ENCODE peak calls at places on chromosomes 11 and 22, in four cellular contexts. T is GM12878, B is H1, R is K562. Y is an unnamed sample.

GRCh38 chr11:78192911-78193341 is 4.2 kb downstream of the USP35 start:
- DNase-seq in T (no peak), B (no peak), R (no peak), Y (no peak)

GRCh38 chr11:128365044-128365443 is 222.3 kb downstream of the ETS1 start:
- DNase-seq in T (no peak), R (peak), B (no peak), Y (no peak)

GRCh38 chr11:108170191-108170590 is 48.8 kb downstream of the ACAT1 start:
- DNase-seq in R (no peak), T (no peak), B (no peak), Y (no peak)

GRCh38 chr11:18564149-18564548 is 24.4 kb downstream of the UEVLD start:
- DNase-seq in T (no peak), R (no peak), B (no peak), Y (no peak)

GRCh38 chr11:77046060-77046501 is 11.9 kb downstream of the B3GNT6 start:
- DNase-seq in R (peak), B (no peak), T (no peak), Y (peak)

GRCh38 chr11:64148200-64148916 is 17.6 kb downstream of the MACROD1 start:
- DNase-seq in R (peak), B (peak), T (no peak), Y (peak)

GRCh38 chr11:133708547-133709051 is 136.7 kb downstream of the SPATA19 start:
- DNase-seq in T (no peak), B (no peak), R (no peak), Y (no peak)

GRCh38 chr11:9260182-9261146 is 4.7 kb downstream of the DENND5A start:
- DNase-seq in B (no peak), R (no peak), T (no peak), Y (peak)

GRCh38 chr11:94526645-94527438 is 14.6 kb downstream of the C11orf97 start:
- DNase-seq in T (no peak), R (no peak), B (no peak), Y (no peak)

GRCh38 chr11:44014968-44015623 is 32.7 kb upstream of the ACCSL start:
- DNase-seq in T (no peak), B (no peak), R (no peak), Y (no peak)
- TF ChIP-seq YY1 in T (no peak), B (no peak), R (no peak), Y (no peak)

DNA sequence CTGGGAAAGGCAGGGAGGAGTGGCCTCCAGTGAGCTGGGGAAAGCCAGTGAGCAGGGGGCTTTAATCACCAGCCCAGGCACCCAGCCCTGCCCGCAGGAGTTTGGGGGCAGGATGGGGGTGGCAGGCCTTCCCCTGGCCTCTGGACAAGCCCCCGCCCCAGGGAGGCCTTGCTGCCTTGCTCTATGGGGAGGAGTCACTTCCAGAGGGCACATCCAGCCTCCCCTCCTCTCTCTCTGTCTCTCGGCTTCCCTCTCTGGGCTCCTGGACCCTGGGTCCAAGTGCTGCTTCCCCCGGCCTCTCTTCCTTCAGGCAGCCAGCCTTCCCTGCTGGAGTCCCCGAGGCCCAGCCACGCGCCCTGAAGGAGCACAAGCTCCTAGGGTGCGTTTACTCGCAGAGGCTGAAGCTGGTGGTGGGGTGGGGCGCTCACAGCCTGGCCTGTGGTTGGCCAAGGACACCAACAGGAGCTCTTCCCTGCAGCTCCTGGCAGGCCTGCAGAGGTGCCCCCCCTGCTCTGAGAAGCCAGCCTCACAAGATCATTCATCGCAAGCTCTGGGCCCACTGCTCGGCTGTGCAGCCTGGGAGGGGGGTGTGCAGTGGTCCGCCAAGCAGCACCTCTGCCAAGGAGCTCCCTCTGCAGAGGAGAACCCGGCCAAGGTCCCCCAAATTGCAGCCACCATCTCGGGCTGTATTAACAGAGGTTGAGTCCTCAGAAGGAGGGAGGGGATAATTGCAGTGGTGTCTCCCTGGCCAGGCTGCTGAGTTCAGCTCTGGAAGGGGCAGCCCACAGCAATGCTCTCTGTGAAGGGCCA is 25.4 kb downstream of the OSBPL5 start:
- DNase-seq in B (no peak), R (no peak), T (no peak), Y (no peak)
- TF ChIP-seq NRF1 in B (no peak), R (no peak), T (no peak), Y (no peak)

GRCh38 chr22:44459041-44459440 is 39.0 kb downstream of the RTL6 start:
- DNase-seq in B (no peak), T (no peak), R (no peak), Y (no peak)
- TF ChIP-seq YY1 in B (no peak), T (no peak), R (no peak), Y (no peak)

DNA sequence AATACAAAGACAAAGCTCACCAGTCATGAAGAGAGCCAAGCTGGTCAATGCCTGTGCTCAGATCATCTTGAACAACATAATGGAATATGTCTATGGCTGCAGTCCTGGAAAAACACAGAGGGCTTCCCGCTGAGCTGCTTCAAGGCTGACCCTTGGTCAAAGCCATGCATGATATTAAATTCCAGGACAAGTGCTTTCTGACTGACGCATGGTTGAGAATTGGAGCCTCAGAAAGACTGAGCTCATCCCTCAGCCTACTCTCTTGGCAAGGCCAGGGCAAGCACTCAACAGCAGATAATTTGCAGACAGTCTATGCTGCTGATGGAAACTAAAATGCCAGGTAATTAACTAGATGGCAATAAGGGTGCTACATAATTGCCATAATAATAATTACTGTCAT is 89.2 kb downstream of the GALNT18 start:
- DNase-seq in B (no peak), T (no peak), R (no peak), Y (no peak)
- TF ChIP-seq NRF1 in B (no peak), T (no peak), R (no peak), Y (no peak)

DNA sequence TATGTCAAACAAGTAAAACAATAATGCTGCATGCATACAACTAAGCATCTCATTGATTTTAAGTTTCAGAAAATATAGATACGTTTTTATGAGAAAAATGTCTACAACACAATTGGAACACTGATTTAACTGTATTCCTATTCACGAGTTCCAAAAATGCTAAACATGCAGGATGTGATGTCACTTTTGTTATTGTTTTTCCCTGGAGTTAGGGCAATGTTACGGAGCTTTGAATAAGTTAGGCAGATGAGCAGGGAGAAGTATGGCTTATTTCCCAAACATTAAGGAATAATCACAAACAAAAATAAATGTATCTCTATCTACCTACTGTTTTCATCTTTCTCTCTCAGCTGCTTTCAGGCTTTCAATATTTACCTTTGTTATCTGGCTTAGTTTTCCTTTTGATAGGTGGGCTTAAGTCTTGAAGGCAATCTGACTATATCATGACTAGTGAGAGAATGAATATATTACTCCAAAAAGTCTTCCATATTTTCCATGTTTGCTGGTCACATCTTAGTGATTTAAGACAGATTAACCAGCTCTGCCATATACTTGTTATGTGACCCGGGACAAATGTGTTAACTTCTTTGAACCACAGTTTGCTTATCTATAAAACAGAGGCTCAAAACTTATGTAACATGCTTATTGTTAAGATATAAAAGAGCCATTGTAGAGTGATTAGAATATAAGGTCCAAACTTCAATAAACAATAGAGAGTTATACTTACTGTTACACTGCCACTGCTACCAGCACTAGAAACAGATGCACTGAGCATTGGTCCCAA is 854.4 kb upstream of the CCDC90B start:
- DNase-seq in B (no peak), T (no peak), R (no peak), Y (no peak)
- TF ChIP-seq YY1 in B (no peak), T (no peak), R (no peak), Y (no peak)

DNA sequence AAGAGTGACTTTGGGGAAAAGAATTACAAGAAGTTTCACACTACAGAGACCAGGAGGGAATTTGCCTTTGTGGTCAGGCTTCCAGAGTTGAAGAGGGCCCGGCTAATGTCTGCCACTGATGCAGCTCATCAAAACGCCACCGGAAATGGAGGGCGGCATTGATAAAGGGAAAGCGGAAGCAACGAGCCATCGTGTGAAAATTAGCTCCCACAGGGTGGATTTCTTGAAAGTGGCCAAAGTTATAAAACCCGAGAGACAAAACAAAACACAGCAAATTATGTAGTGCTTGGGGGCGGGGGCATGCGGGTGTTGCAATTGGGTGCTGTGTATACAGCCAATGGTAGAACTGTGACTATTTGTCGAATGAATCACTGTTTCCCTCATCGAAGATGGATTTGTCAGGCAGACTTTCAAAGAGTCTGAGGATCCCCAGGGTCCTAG is 113.0 kb downstream of the ADAMTS15 start:
- DNase-seq in B (no peak), R (no peak), T (no peak), Y (no peak)
- TF ChIP-seq NRF1 in B (no peak), R (no peak), T (no peak), Y (no peak)

GRCh38 chr11:59076876-59077571 is 9.1 kb upstream of the GLYATL1B start:
- DNase-seq in B (no peak), T (no peak), R (no peak), Y (no peak)

GRCh38 chr11:59078435-59078834 is 7.7 kb upstream of the GLYATL1B start:
- DNase-seq in R (no peak), B (no peak), T (no peak), Y (no peak)

DNA sequence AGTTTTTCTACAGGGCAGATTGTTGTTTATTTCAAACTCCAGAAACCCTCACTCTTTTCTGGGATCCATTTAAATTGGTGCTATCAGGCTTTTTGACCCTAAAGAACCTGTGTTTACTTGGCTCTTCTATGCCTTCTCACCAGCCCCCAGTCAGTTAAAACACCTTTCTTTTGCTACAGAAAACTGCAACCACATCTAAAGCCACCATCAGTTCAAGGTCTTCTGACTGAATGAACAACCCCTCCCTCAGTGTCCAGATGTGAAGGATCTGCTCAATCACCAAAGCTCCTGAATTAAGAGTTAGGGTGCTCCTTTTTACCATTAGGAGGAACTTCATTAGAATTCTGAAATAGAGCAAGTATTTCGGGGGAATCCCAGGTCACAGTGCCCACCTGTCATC is 7.0 kb upstream of the GLYATL1B start:
- DNase-seq in B (no peak), T (no peak), R (no peak), Y (no peak)
- TF ChIP-seq YY1 in B (no peak), T (no peak), R (no peak), Y (no peak)

GRCh38 chr22:39283312-39284141 is 35.9 kb downstream of the RPL3 start:
- DNase-seq in B (no peak), R (peak), T (no peak), Y (peak)
- TF ChIP-seq NRF1 in B (no peak), R (peak), T (no peak), Y (no peak)

Y was measured in SK-N-SH.